ENCODE peak calls at places on chromosomes 11 and 22, in four cellular contexts. A, G, H and S are unnamed samples.

GRCh38 chr11:78332174-78332866 is 85.3 kb downstream of the GAB2 start:
- DNase-seq in H (no peak), G (no peak), A (no peak), S (no peak)

GRCh38 chr11:82776377-82776776 is 42.7 kb upstream of the FAM181B start:
- DNase-seq in A (no peak), G (no peak), H (no peak), S (no peak)

GRCh38 chr22:38873469-38874411 is 1.7 kb upstream of the CBX6 start:
- DNase-seq in G (no peak), H (peak; percentile 70), A (no peak), S (peak; percentile 35)

GRCh38 chr11:121964591-121964990 is 151.4 kb downstream of the BLID start:
- DNase-seq in G (peak; percentile 68), H (no peak), A (no peak), S (no peak)

GRCh38 chr11:1876361-1877063 is 15.2 kb downstream of the PRR33 start:
- DNase-seq in G (peak; percentile 86), H (no peak), A (no peak), S (no peak)

GRCh38 chr11:14015711-14016110 is 53.2 kb downstream of the SPON1 start:
- DNase-seq in H (no peak), A (no peak), G (peak; percentile 72), S (no peak)

GRCh38 chr11:128757235-128757711 is 63.4 kb downstream of the FLI1 start:
- DNase-seq in A (no peak), G (peak; percentile 34), H (peak; percentile 87), S (peak; percentile 80)

GRCh38 chr11:6022954-6023353 is 7.6 kb downstream of the OR56A1 start:
- DNase-seq in A (no peak), G (peak; percentile 50), H (no peak), S (peak; percentile 28)

GRCh38 chr11:96265236-96265737 is 77.7 kb downstream of the MAML2 start:
- DNase-seq in G (no peak), H (no peak), A (no peak), S (no peak)

GRCh38 chr11:16941935-16942334 is 72.3 kb downstream of the PLEKHA7 start:
- DNase-seq in H (no peak), G (no peak), A (no peak), S (no peak)

GRCh38 chr11:61700221-61700620 is 20.0 kb downstream of the DAGLA start:
- DNase-seq in H (no peak), A (no peak), G (peak; percentile 76), S (peak; percentile 81)

GRCh38 chr11:64534391-64534801 is 56.6 kb upstream of the SLC22A12 start:
- DNase-seq in H (no peak), G (no peak), A (no peak), S (no peak)

GRCh38 chr22:23533328-23533762 is 46.7 kb downstream of the IGLL1 start:
- DNase-seq in G (no peak), H (no peak), A (no peak), S (peak; percentile 77)

GRCh38 chr11:1879342-1879940 is 12.3 kb downstream of the PRR33 start:
- DNase-seq in G (no peak), H (no peak), A (no peak), S (no peak)